ENCODE peak calls at places on chromosome 5, in seven cellular contexts. P is GM06990, S is mammary epithelial cell, X is astrocyte, A is transverse colon, J is left ventricle myocardium inferior, R is epithelial cell of esophagus. O is an unnamed sample.

GRCh38 chr5:144144956-144145751 is 25.3 kb downstream of the YIPF5 start:
- DNase-seq in S (peak), R (peak), J (no peak), A (no peak), X (no peak), P (no peak), O (peak)

GRCh38 chr5:83294246-83294645 is 177.3 kb upstream of the VCAN start:
- DNase-seq in X (no peak), P (no peak), R (no peak), S (no peak), J (no peak), A (no peak), O (no peak)

GRCh38 chr5:97167435-97167834 is 15.6 kb downstream of the RIOK2 start:
- DNase-seq in R (no peak), P (peak), X (no peak), J (no peak), S (no peak), A (no peak), O (no peak)

GRCh38 chr5:39533749-39534148 is 109.0 kb upstream of the DAB2 start:
- DNase-seq in P (no peak), X (no peak), R (no peak), S (no peak), A (no peak), J (no peak), O (no peak)

GRCh38 chr5:138468133-138468965 is 3.1 kb downstream of the EGR1 start:
- DNase-seq in R (peak), X (no peak), P (no peak), S (no peak), A (no peak), J (no peak), O (peak)

GRCh38 chr5:83567741-83568530 is 96.4 kb downstream of the VCAN start:
- DNase-seq in X (peak), S (peak), J (no peak), P (no peak), A (no peak), R (peak), O (peak)

GRCh38 chr5:163269624-163270023 is 167.8 kb upstream of the CCNG1 start:
- DNase-seq in X (peak), S (no peak), R (no peak), A (no peak), P (no peak), J (no peak), O (no peak)

GRCh38 chr5:27080147-27080546 is 41.8 kb upstream of the CDH9 start:
- DNase-seq in A (no peak), S (no peak), J (no peak), P (no peak), R (no peak), X (no peak), O (no peak)

GRCh38 chr5:181114844-181115778 is 15.9 kb downstream of the OR2V1 start:
- DNase-seq in R (peak), S (peak), J (no peak), P (no peak), X (peak), A (no peak), O (peak)

GRCh38 chr5:129664336-129664937 is 83.5 kb upstream of the MINAR2 start:
- DNase-seq in X (peak), S (peak), A (peak), R (peak), J (no peak), P (peak), O (peak)

GRCh38 chr5:102866315-102866693 is 111.2 kb downstream of the PAM start:
- DNase-seq in A (no peak), J (no peak), P (no peak), S (no peak), X (no peak), R (no peak), O (no peak)

GRCh38 chr5:91538179-91538578 is 155.1 kb upstream of the ARRDC3 start:
- DNase-seq in P (no peak), X (no peak), S (no peak), R (peak), A (no peak), J (no peak), O (peak)

GRCh38 chr5:180141068-180141660 is 67.8 kb downstream of the RASGEF1C start:
- DNase-seq in A (no peak), S (no peak), R (no peak), P (no peak), J (no peak), X (no peak), O (no peak)

GRCh38 chr5:134975078-134975715 is 7.5 kb downstream of the CATSPER3 start:
- DNase-seq in S (peak), R (peak), A (no peak), P (no peak), J (no peak), X (no peak), O (peak)

GRCh38 chr5:181243020-181243520 is 636 bp downstream of the RACK1 start:
- DNase-seq in J (no peak), A (no peak), X (no peak), P (no peak), S (no peak), R (no peak), O (no peak)

GRCh38 chr5:1423901-1424603 is 21.2 kb downstream of the SLC6A3 start:
- DNase-seq in R (no peak), P (no peak), J (no peak), A (no peak), X (no peak), S (no peak), O (no peak)

GRCh38 chr5:174725261-174725990 is 1.0 kb downstream of the MSX2 start:
- DNase-seq in S (peak), J (no peak), A (no peak), P (no peak), R (no peak), X (no peak), O (no peak)
- H3K4me3 ChIP-seq in S (peak), J (peak), A (peak), P (no peak), R (no peak), X (peak), O (peak)

GRCh38 chr5:148688787-148689186 is 34.5 kb upstream of the HTR4 start:
- DNase-seq in S (no peak), J (no peak), X (no peak), P (no peak), R (peak), A (no peak), O (no peak)
- TF ChIP-seq CTCF in S (no peak), J (no peak), X (no peak), P (no peak), R (no peak), A (no peak), O (no peak)

GRCh38 chr5:19496056-19496455 is 491.9 kb downstream of the CDH18 start:
- DNase-seq in A (no peak), X (peak), S (peak), J (no peak), P (no peak), R (peak), O (peak)
- H3K4me3 ChIP-seq in A (no peak), X (no peak), S (no peak), J (no peak), P (no peak), R (no peak), O (no peak)

DNA sequence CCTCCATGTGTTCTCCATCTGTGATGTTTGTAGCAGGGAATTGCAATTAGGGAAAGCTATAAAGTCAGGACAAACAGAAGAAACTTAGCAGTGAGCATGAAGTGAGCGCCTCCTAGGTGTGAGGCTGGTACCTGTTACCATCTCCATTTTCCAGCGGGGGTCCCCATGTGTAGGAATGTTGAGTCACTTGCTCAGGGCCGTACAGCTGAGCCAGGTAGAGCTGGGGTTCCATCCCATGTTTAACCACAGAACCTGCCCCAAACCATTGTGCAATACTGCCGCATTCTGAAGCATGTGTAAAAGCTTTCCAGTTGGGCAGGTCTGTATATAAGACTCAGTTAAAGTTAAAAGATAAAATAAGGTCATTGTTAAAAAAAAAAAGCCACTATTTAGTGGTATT is 62.7 kb downstream of the NDFIP1 start:
- DNase-seq in X (no peak), A (no peak), R (peak), S (peak), J (no peak), P (no peak), O (peak)
- TF ChIP-seq CTCF in X (no peak), A (no peak), R (no peak), S (peak), J (no peak), P (no peak), O (no peak)

GRCh38 chr5:69212022-69212421 is 22.6 kb downstream of the CENPH start:
- DNase-seq in S (no peak), X (no peak), A (no peak), R (no peak), P (no peak), J (no peak), O (no peak)

GRCh38 chr5:69217732-69218568 is 16.7 kb upstream of the CDK7 start:
- DNase-seq in X (peak), J (peak), P (peak), A (peak), S (peak), R (peak), O (peak)

GRCh38 chr5:69213513-69214215 is 21.0 kb upstream of the CDK7 start:
- DNase-seq in P (no peak), R (peak), J (no peak), X (peak), S (peak), A (no peak), O (peak)

GRCh38 chr5:69219939-69220338 is 14.7 kb upstream of the CDK7 start:
- DNase-seq in S (no peak), X (no peak), J (no peak), R (no peak), A (no peak), P (no peak), O (no peak)

GRCh38 chr5:69217154-69217731 is 17.4 kb upstream of the CDK7 start:
- DNase-seq in P (peak), S (no peak), A (peak), J (peak), R (no peak), X (no peak), O (no peak)
- H3K4me3 ChIP-seq in P (peak), S (peak), A (peak), J (peak), R (peak), X (peak), O (peak)

O was measured in bronchial epithelial cell.